ENCODE peak calls at places on chromosomes 11 and 22, in four cellular contexts. J is HFFc6; A is CD8-positive, alpha-beta T cell; E is NT2/D1. Z is an unnamed sample.

GRCh38 chr11:94767292-94767690 is 865 bp upstream of the AMOTL1 start:
- DNase-seq in J (no peak), A (no peak), E (no peak), Z (no peak)

GRCh38 chr11:32374261-32374711 is 61.1 kb downstream of the WT1 start:
- DNase-seq in J (no peak), A (no peak), E (peak; percentile 46), Z (no peak)

GRCh38 chr22:23204541-23205157 is 24.3 kb downstream of the BCR start:
- DNase-seq in J (no peak), A (no peak), E (no peak), Z (no peak)

GRCh38 chr22:33620085-33620484 is 300.2 kb downstream of the LARGE1 start:
- DNase-seq in J (no peak), A (no peak), E (no peak), Z (no peak)

GRCh38 chr11:118915941-118916841 is 9.5 kb downstream of the BCL9L start:
- DNase-seq in J (no peak), A (no peak), E (no peak), Z (no peak)

GRCh38 chr11:118820412-118821357 is 29.7 kb upstream of the DDX6 start:
- DNase-seq in J (no peak), A (no peak), E (no peak), Z (no peak)

GRCh38 chr11:1258401-1259075 is 35.7 kb downstream of the MUC5B start:
- DNase-seq in J (no peak), A (no peak), E (no peak), Z (no peak)

GRCh38 chr11:123139206-123139605 is 55.8 kb downstream of the CLMP start:
- DNase-seq in J (no peak), A (no peak), E (no peak), Z (no peak)

GRCh38 chr11:111166655-111167054 is 78.9 kb upstream of the POU2AF2 start:
- DNase-seq in J (no peak), A (no peak), E (no peak), Z (no peak)

GRCh38 chr11:17352925-17353227 is 1.3 kb downstream of the NCR3LG1 start:
- DNase-seq in J (peak; percentile 10), A (peak; percentile 36), E (no peak), Z (peak; percentile 65)